ENCODE peak calls at places on chromosome 1, in six cellular contexts. K, V, F, O, Q and U are unnamed samples.

GRCh38 chr1:2044510-2045319 is 5.5 kb upstream of the PRKCZ start:
- DNase-seq in K (peak), V (peak), F (peak), O (peak), Q (no peak), U (no peak)

GRCh38 chr1:59173721-59174120 is 123.2 kb upstream of the FGGY start:
- DNase-seq in K (no peak), V (peak), F (no peak), O (no peak), Q (no peak), U (no peak)

GRCh38 chr1:77467196-77467595 is 185.4 kb downstream of the AK5 start:
- DNase-seq in K (no peak), V (no peak), F (no peak), O (no peak), Q (no peak), U (no peak)

GRCh38 chr1:22275626-22276395 is 132.9 kb upstream of the WNT4 start:
- DNase-seq in K (peak), V (peak), F (no peak), O (no peak), Q (peak), U (peak)

GRCh38 chr1:91895832-91896556 is 10.0 kb upstream of the TGFBR3 start:
- DNase-seq in K (no peak), V (no peak), F (no peak), O (no peak), Q (no peak), U (no peak)

GRCh38 chr1:220699044-220699443 is 8.9 kb downstream of the C1orf115 start:
- DNase-seq in K (no peak), V (no peak), F (no peak), O (no peak), Q (no peak), U (no peak)

GRCh38 chr1:53278294-53278693 is 40.0 kb upstream of the MAGOH start:
- DNase-seq in K (peak), V (peak), F (peak), O (no peak), Q (no peak), U (peak)

GRCh38 chr1:7220712-7221252 is 435.5 kb downstream of the CAMTA1 start:
- DNase-seq in K (no peak), V (no peak), F (no peak), O (no peak), Q (no peak), U (no peak)

GRCh38 chr1:202281316-202282016 is 60.3 kb downstream of the UBE2T start:
- DNase-seq in K (peak), V (peak), F (no peak), O (no peak), Q (no peak), U (no peak)

GRCh38 chr1:151908228-151908691 is 1.1 kb downstream of the THEM4 start:
- DNase-seq in K (no peak), V (peak), F (peak), O (no peak), Q (no peak), U (no peak)

GRCh38 chr1:55059302-55060132 is 20.2 kb downstream of the PCSK9 start:
- DNase-seq in K (no peak), V (no peak), F (no peak), O (no peak), Q (no peak), U (no peak)

GRCh38 chr1:99643021-99643779 is 2.7 kb upstream of the PALMD start:
- DNase-seq in K (no peak), V (no peak), F (no peak), O (no peak), Q (no peak), U (no peak)